ENCODE peak calls at places on chromosomes 4 and X, in seven cellular contexts. H is endodermal cell, C is colonic mucosa, E is IMR-90, T is fibroblast of lung, K is PC-3, N is SK-N-SH. I is an unnamed sample.

GRCh38 chr4:181784881-181785280 is 458.3 kb upstream of the TENM3 start:
- DNase-seq in H (no peak), C (no peak), E (no peak), T (no peak), K (no peak), N (no peak), I (no peak)

GRCh38 chrX:77640702-77641101 is 145.3 kb downstream of the ATRX start:
- DNase-seq in H (no peak), C (no peak), E (no peak), T (no peak), K (no peak), N (no peak), I (no peak)

GRCh38 chr4:135604531-135604930 is 1402.9 kb upstream of the PABPC4L start:
- DNase-seq in H (no peak), C (no peak), E (no peak), T (no peak), K (no peak), N (no peak), I (no peak)

GRCh38 chr4:57499786-57500185 is 389.6 kb upstream of the IGFBP7 start:
- DNase-seq in H (no peak), C (no peak), E (no peak), T (peak), K (peak), N (no peak), I (no peak)

GRCh38 chr4:45122406-45122805 is 396.1 kb upstream of the GNPDA2 start:
- DNase-seq in H (no peak), C (no peak), E (no peak), T (no peak), K (no peak), N (no peak), I (no peak)

GRCh38 chr4:1410491-1411325 is 4.5 kb upstream of the NKX1-1 start:
- DNase-seq in H (peak), C (peak), E (peak), T (peak), K (peak), N (peak), I (peak)

GRCh38 chrX:35380808-35381700 is 417.1 kb upstream of the MAGEB16 start:
- DNase-seq in H (no peak), C (no peak), E (peak), T (peak), K (peak), N (peak), I (no peak)

GRCh38 chrX:29257516-29257915 is 670.3 kb downstream of the IL1RAPL1 start:
- DNase-seq in H (no peak), C (no peak), E (peak), T (peak), K (no peak), N (no peak), I (no peak)

GRCh38 chr4:174716986-174717770 is 111.9 kb downstream of the GLRA3 start:
- DNase-seq in H (no peak), C (no peak), E (no peak), T (no peak), K (no peak), N (no peak), I (no peak)

GRCh38 chrX:9311411-9312160 is 153.3 kb upstream of the TBL1X start:
- DNase-seq in H (no peak), C (no peak), E (peak), T (peak), K (no peak), N (no peak), I (no peak)

GRCh38 chrX:21940356-21940829 is at the start of gene SMS:
- DNase-seq in H (peak), C (peak), E (peak), T (peak), K (peak), N (peak), I (peak)

GRCh38 chr4:109755656-109756055 is 25.8 kb upstream of the PLA2G12A start:
- DNase-seq in H (no peak), C (no peak), E (no peak), T (no peak), K (no peak), N (no peak), I (no peak)

GRCh38 chrX:26100421-26100920 is 37.7 kb upstream of the MAGEB18 start:
- DNase-seq in H (no peak), C (no peak), E (no peak), T (no peak), K (no peak), N (no peak), I (no peak)

GRCh38 chrX:28851871-28852270 is 264.6 kb downstream of the IL1RAPL1 start:
- DNase-seq in H (no peak), C (no peak), E (no peak), T (no peak), K (no peak), N (no peak), I (no peak)

GRCh38 chrX:104270916-104271512 is 16.3 kb upstream of the ESX1 start:
- DNase-seq in H (peak), C (peak), E (peak), T (no peak), K (peak), N (no peak), I (no peak)

GRCh38 chr4:30756553-30756952 is 36.4 kb downstream of the PCDH7 start:
- DNase-seq in H (no peak), C (no peak), E (no peak), T (no peak), K (no peak), N (no peak), I (no peak)

GRCh38 chrX:107752714-107753113 is 22.9 kb downstream of the TSC22D3 start:
- DNase-seq in H (peak), C (no peak), E (no peak), T (no peak), K (no peak), N (no peak), I (no peak)

GRCh38 chr4:7187297-7187592 is 5.1 kb upstream of the SORCS2 start:
- DNase-seq in H (peak), C (no peak), E (no peak), T (no peak), K (no peak), N (no peak), I (peak)

GRCh38 chr4:40629401-40630334 is at the start of gene RBM47:
- DNase-seq in H (peak), C (peak), E (peak), T (peak), K (peak), N (peak), I (peak)

GRCh38 chrX:131709553-131709952 is 165.7 kb downstream of the OR13H1 start:
- DNase-seq in H (no peak), C (no peak), E (no peak), T (no peak), K (no peak), N (no peak), I (no peak)

GRCh38 chr4:132218406-132218805 is 930.7 kb upstream of the PCDH10 start:
- DNase-seq in H (no peak), C (no peak), E (peak), T (peak), K (peak), N (no peak), I (no peak)

GRCh38 chrX:150088766-150089518 is 150.7 kb upstream of the EOLA2 start:
- DNase-seq in H (no peak), C (no peak), E (no peak), T (no peak), K (no peak), N (no peak), I (peak)

GRCh38 chrX:3451566-3451965 is 105.1 kb upstream of the MXRA5 start:
- DNase-seq in H (no peak), C (no peak), E (no peak), T (no peak), K (no peak), N (no peak), I (no peak)

GRCh38 chr4:98657531-98658286 is 702 bp downstream of the TSPAN5 start:
- DNase-seq in H (peak), C (peak), E (peak), T (peak), K (peak), N (peak), I (peak)

GRCh38 chr4:100849319-100849718 is 331.5 kb upstream of the EMCN start:
- DNase-seq in H (no peak), C (no peak), E (no peak), T (no peak), K (no peak), N (no peak), I (no peak)

GRCh38 chr4:39083164-39083563 is 21.1 kb downstream of the KLHL5 start:
- DNase-seq in H (no peak), C (no peak), E (peak), T (peak), K (peak), N (no peak), I (no peak)

GRCh38 chr4:175504316-175504715 is 307.7 kb downstream of the GPM6A start:
- DNase-seq in H (no peak), C (no peak), E (peak), T (peak), K (no peak), N (no peak), I (no peak)

GRCh38 chrX:150548684-150549083 is 19.7 kb upstream of the MTM1 start:
- DNase-seq in H (no peak), C (no peak), E (peak), T (peak), K (peak), N (no peak), I (no peak)

GRCh38 chrX:135981010-135981409 is 4.2 kb upstream of the SLC9A6 start:
- DNase-seq in H (no peak), C (no peak), E (no peak), T (no peak), K (no peak), N (no peak), I (no peak)
- H3K9ac ChIP-seq in H (no peak), C (no peak), E (no peak), T (no peak), K (no peak), N (no peak), I (no peak)

DNA sequence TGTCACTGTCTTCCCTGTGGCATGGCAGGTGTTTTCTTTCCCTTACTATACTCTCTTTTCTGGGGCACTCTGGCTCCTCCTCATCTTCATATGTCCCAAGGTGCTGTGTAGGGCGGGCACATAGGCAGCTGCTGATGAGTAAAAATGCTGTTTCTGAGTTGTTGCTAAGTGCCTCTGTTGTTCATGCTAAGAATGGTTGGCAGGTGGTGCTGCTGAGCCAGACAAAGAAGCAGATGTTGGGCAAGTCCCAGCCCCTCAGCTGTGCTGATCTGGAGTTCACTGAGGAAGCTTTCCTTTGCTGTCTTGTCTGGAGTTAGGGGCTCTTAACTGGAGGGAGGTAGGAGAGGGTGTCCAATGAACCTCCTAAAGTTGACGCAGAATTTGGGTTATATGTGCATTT is 40.6 kb downstream of the HADH start:
- DNase-seq in H (peak), C (peak), E (peak), T (peak), K (peak), N (peak), I (no peak)
- TF ChIP-seq CTCF in H (peak), C (no peak), E (peak), T (peak), K (peak), N (peak), I (peak)

GRCh38 chr4:84495448-84496221 is 3.5 kb downstream of the NKX6-1 start:
- DNase-seq in H (peak), C (no peak), E (no peak), T (no peak), K (no peak), N (no peak), I (no peak)
- H3K9ac ChIP-seq in H (no peak), C (no peak), E (no peak), T (no peak), K (no peak), N (no peak), I (no peak)

DNA sequence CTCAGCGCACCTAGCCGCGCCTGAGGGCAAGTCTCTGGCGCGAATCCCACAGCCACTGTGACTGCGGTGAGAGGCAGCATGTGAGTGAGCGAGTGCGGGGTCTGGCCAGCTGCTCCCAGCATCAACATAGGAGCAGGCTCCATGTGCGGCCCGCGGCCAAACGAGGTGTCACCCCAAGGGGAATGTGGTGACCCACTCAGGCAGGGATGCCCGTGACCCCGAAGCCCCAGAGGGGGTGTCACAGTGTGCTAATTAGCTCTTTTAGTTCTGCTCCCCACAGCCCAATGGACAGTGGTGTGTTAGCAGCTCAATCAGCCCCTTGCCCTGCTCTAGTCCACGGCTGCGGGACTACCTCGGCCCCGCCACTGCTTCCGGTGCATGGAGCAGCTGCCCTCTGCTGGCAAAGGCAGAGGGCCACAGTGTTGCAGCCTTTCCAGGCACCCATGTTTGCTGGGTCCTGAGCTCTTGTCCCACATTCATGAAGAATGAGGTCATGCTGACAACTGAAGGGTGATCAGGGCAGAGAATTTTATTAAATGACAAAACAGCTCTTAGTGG is 61.4 kb downstream of the AGA start:
- DNase-seq in H (peak), C (no peak), E (no peak), T (no peak), K (peak), N (peak), I (peak)
- TF ChIP-seq CTCF in H (peak), C (no peak), E (peak), T (no peak), K (peak), N (peak), I (no peak)

DNA sequence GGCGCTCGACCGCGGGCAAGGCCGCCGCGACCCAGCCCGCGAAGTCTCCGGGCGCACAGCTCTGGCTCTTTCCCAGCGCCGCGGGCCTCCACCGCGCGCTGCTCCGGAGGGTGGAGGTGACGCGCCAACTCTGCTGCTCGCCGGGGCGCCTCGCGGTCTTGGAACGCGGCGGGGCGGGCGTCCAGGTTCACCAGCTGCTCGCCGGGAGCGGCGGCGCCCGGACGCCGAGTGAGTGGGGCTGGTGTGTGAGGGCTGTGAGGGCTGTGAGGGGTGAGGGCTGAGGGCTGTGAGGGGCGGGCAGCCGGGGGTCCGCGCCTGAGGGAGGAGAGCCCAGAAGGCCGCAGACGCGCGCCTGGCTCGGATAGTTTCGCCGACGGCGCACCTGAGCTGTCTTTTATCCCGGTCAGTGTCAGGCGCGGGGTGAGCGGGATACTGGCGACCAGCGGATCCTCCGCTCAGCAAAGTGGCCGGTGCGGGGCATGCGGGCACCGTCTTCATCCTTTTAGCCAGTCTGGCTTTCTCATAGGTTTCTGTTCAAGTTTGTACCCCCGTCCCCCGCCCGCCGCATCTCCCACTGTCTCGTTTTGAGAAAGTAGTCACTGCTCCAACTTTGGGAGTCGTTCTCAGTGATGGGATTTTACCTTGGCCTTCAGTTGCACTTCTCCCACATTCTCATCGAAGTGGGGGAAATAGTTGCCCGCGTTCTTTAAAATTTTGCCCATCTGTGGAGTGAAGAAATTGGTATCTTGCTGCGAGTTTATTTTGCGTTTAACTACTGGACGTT is 580 bp downstream of the HERC5 start:
- DNase-seq in H (peak), C (peak), E (no peak), T (peak), K (peak), N (peak), I (peak)
- H3K9ac ChIP-seq in H (peak), C (peak), E (no peak), T (no peak), K (no peak), N (no peak), I (peak)

DNA sequence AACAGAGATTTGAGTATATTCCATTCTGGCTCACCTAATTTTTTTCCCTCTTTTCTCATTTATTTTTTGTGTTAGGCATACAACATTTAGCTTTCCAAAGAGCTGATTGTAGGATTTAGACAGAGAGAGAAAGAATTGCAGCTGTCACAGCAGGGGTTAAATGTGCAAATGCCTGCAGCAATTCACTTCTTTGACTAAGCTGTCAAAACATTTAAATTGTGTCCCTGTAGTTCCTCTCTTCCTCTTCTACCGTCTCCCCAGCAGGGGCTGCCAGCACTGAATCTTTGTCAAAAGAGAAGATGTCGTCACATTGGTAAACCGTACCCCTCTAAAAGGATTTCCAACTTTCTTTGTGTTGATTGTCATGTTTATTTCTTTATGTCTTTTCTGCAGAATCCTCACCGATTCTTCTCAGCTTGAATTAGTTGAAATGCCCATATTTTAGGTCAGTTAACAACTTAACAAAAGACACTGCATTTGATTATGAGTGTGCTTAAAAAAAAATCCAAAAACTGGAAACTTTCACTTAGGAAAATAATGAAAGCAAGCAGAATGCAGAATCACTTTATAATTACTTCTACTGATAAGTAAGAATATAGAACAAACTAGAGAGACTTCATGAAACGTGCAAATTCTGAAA is 111.1 kb upstream of the PTPN13 start:
- DNase-seq in H (peak), C (no peak), E (no peak), T (peak), K (peak), N (peak), I (no peak)
- TF ChIP-seq CTCF in H (peak), C (no peak), E (peak), T (no peak), K (peak), N (peak), I (no peak)

GRCh38 chr4:2489841-2490552 is 21.1 kb downstream of the RNF4 start:
- DNase-seq in H (no peak), C (no peak), E (no peak), T (no peak), K (no peak), N (no peak), I (peak)
- H3K9ac ChIP-seq in H (no peak), C (no peak), E (no peak), T (no peak), K (no peak), N (no peak), I (no peak)

GRCh38 chr4:173703076-173703475 is 173.0 kb upstream of the HAND2 start:
- DNase-seq in H (no peak), C (no peak), E (no peak), T (no peak), K (no peak), N (no peak), I (no peak)
- TF ChIP-seq CTCF in H (no peak), C (no peak), E (no peak), T (no peak), K (no peak), N (no peak), I (no peak)

GRCh38 chrX:133674726-133675470 is 259.6 kb upstream of the GPC4 start:
- DNase-seq in H (peak), C (no peak), E (no peak), T (no peak), K (peak), N (no peak), I (no peak)
- H3K9ac ChIP-seq in H (no peak), C (no peak), E (no peak), T (no peak), K (peak), N (no peak), I (no peak)

DNA sequence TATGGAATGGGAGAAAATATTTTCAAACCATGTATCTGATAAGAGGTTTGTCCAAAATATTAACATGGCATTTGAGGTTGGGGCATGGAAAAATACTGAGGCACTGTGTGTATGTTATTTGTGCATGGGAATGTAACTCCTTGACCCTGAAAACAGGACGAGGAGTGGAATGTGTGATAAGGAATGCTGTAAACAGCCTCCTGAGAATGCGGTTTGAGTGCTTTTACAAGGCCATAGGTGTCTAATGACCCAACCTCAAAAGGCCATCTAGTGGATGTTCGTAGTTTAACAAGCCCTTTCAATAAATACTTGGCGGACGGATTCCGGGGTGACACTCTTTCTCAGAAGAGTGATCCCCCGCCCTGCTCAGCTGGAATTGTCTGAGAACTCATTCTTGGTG is 162.9 kb upstream of the USP9X start:
- DNase-seq in H (peak), C (no peak), E (peak), T (peak), K (peak), N (peak), I (no peak)
- TF ChIP-seq CTCF in H (peak), C (no peak), E (peak), T (no peak), K (peak), N (peak), I (no peak)

I was measured in kidney.